ENCODE peak calls at places on chromosomes 7 and 10, in nine cellular contexts. One of them, this sample, is unnamed.

GRCh38 chr7:150362989-150363769 is 5.4 kb upstream of the REPIN1 start:
- DNase-seq in GM12865: no peak
- DNase-seq in KBM-7: no peak
- DNase-seq in GM06990: no peak
- DNase-seq in activated effector memory CD4-positive, alpha-beta T cell treated with anti-CD3 and anti-CD28 coated beads, Interleukin-2, amount 50 U/mL, for 16 hours: no peak
- DNase-seq in CD8-positive, alpha-beta T cell: no peak
- DNase-seq in activated CD4-positive, alpha-beta T cell treated with anti-CD3 and anti-CD28 coated beads, Interleukin-2, amount 10 ng/mL, durations not matched to agents 7 days and 5 days: no peak
- DNase-seq in AG10803: no peak
- DNase-seq in Right ventricle myocardium inferior: no peak
- DNase-seq in this sample: no peak

GRCh38 chr7:57215423-57215822 is 83.2 kb upstream of the ZNF479 start:
- DNase-seq in activated CD4-positive, alpha-beta T cell treated with anti-CD3 and anti-CD28 coated beads, Interleukin-2, amount 10 ng/mL, durations not matched to agents 7 days and 5 days: no peak
- DNase-seq in KBM-7: no peak
- DNase-seq in AG10803: no peak
- DNase-seq in CD8-positive, alpha-beta T cell: no peak
- DNase-seq in Right ventricle myocardium inferior: no peak
- DNase-seq in GM06990: no peak
- DNase-seq in GM12865: no peak
- DNase-seq in activated effector memory CD4-positive, alpha-beta T cell treated with anti-CD3 and anti-CD28 coated beads, Interleukin-2, amount 50 U/mL, for 16 hours: no peak
- DNase-seq in this sample: no peak

GRCh38 chr7:81744389-81744788 is 25.5 kb downstream of the HGF start:
- DNase-seq in activated CD4-positive, alpha-beta T cell treated with anti-CD3 and anti-CD28 coated beads, Interleukin-2, amount 10 ng/mL, durations not matched to agents 7 days and 5 days: no peak
- DNase-seq in CD8-positive, alpha-beta T cell: no peak
- DNase-seq in GM06990: no peak
- DNase-seq in activated effector memory CD4-positive, alpha-beta T cell treated with anti-CD3 and anti-CD28 coated beads, Interleukin-2, amount 50 U/mL, for 16 hours: no peak
- DNase-seq in KBM-7: no peak
- DNase-seq in GM12865: peak; percentile 43
- DNase-seq in Right ventricle myocardium inferior: no peak
- DNase-seq in AG10803: no peak
- DNase-seq in this sample: no peak

GRCh38 chr7:157522189-157522588 is 185.4 kb downstream of the DNAJB6 start:
- DNase-seq in GM06990: no peak
- DNase-seq in KBM-7: no peak
- DNase-seq in CD8-positive, alpha-beta T cell: no peak
- DNase-seq in GM12865: no peak
- DNase-seq in activated CD4-positive, alpha-beta T cell treated with anti-CD3 and anti-CD28 coated beads, Interleukin-2, amount 10 ng/mL, durations not matched to agents 7 days and 5 days: no peak
- DNase-seq in AG10803: no peak
- DNase-seq in activated effector memory CD4-positive, alpha-beta T cell treated with anti-CD3 and anti-CD28 coated beads, Interleukin-2, amount 50 U/mL, for 16 hours: peak; percentile 55
- DNase-seq in Right ventricle myocardium inferior: no peak
- DNase-seq in this sample: no peak

GRCh38 chr7:76302299-76303056 is at the start of gene HSPB1:
- DNase-seq in GM12865: peak; percentile 80
- DNase-seq in CD8-positive, alpha-beta T cell: no peak
- DNase-seq in GM06990: peak; percentile 88
- DNase-seq in AG10803: peak; percentile 90
- DNase-seq in Right ventricle myocardium inferior: peak; percentile 95
- DNase-seq in activated CD4-positive, alpha-beta T cell treated with anti-CD3 and anti-CD28 coated beads, Interleukin-2, amount 10 ng/mL, durations not matched to agents 7 days and 5 days: peak; percentile 44
- DNase-seq in activated effector memory CD4-positive, alpha-beta T cell treated with anti-CD3 and anti-CD28 coated beads, Interleukin-2, amount 50 U/mL, for 16 hours: peak; percentile 91
- DNase-seq in KBM-7: peak; percentile 94
- DNase-seq in this sample: peak; percentile 65

GRCh38 chr7:149762610-149763009 is 10.8 kb downstream of the ZNF467 start:
- DNase-seq in AG10803: no peak
- DNase-seq in activated CD4-positive, alpha-beta T cell treated with anti-CD3 and anti-CD28 coated beads, Interleukin-2, amount 10 ng/mL, durations not matched to agents 7 days and 5 days: no peak
- DNase-seq in KBM-7: no peak
- DNase-seq in activated effector memory CD4-positive, alpha-beta T cell treated with anti-CD3 and anti-CD28 coated beads, Interleukin-2, amount 50 U/mL, for 16 hours: no peak
- DNase-seq in CD8-positive, alpha-beta T cell: no peak
- DNase-seq in Right ventricle myocardium inferior: no peak
- DNase-seq in GM12865: no peak
- DNase-seq in GM06990: no peak
- DNase-seq in this sample: no peak

GRCh38 chr7:41319601-41320000 is 383.3 kb downstream of the INHBA start:
- DNase-seq in GM06990: no peak
- DNase-seq in GM12865: no peak
- DNase-seq in activated effector memory CD4-positive, alpha-beta T cell treated with anti-CD3 and anti-CD28 coated beads, Interleukin-2, amount 50 U/mL, for 16 hours: no peak
- DNase-seq in activated CD4-positive, alpha-beta T cell treated with anti-CD3 and anti-CD28 coated beads, Interleukin-2, amount 10 ng/mL, durations not matched to agents 7 days and 5 days: no peak
- DNase-seq in CD8-positive, alpha-beta T cell: no peak
- DNase-seq in KBM-7: no peak
- DNase-seq in AG10803: peak; percentile 66
- DNase-seq in Right ventricle myocardium inferior: no peak
- DNase-seq in this sample: no peak

GRCh38 chr7:155796381-155797261 is 15.6 kb downstream of the SHH start:
- DNase-seq in KBM-7: peak; percentile 66
- DNase-seq in Right ventricle myocardium inferior: peak; percentile 82
- DNase-seq in activated effector memory CD4-positive, alpha-beta T cell treated with anti-CD3 and anti-CD28 coated beads, Interleukin-2, amount 50 U/mL, for 16 hours: peak; percentile 89
- DNase-seq in CD8-positive, alpha-beta T cell: peak; percentile 41
- DNase-seq in AG10803: no peak
- DNase-seq in activated CD4-positive, alpha-beta T cell treated with anti-CD3 and anti-CD28 coated beads, Interleukin-2, amount 10 ng/mL, durations not matched to agents 7 days and 5 days: peak; percentile 61
- DNase-seq in GM12865: peak; percentile 62
- DNase-seq in GM06990: peak; percentile 58
- DNase-seq in this sample: no peak

GRCh38 chr7:81638216-81638615 is 131.6 kb downstream of the HGF start:
- DNase-seq in activated CD4-positive, alpha-beta T cell treated with anti-CD3 and anti-CD28 coated beads, Interleukin-2, amount 10 ng/mL, durations not matched to agents 7 days and 5 days: no peak
- DNase-seq in activated effector memory CD4-positive, alpha-beta T cell treated with anti-CD3 and anti-CD28 coated beads, Interleukin-2, amount 50 U/mL, for 16 hours: no peak
- DNase-seq in Right ventricle myocardium inferior: no peak
- DNase-seq in CD8-positive, alpha-beta T cell: no peak
- DNase-seq in GM12865: no peak
- DNase-seq in KBM-7: no peak
- DNase-seq in GM06990: no peak
- DNase-seq in AG10803: peak; percentile 77
- DNase-seq in this sample: peak; percentile 93

GRCh38 chr10:113111900-113112853 is 162.1 kb downstream of the TCF7L2 start:
- DNase-seq in activated CD4-positive, alpha-beta T cell treated with anti-CD3 and anti-CD28 coated beads, Interleukin-2, amount 10 ng/mL, durations not matched to agents 7 days and 5 days: no peak
- DNase-seq in Right ventricle myocardium inferior: no peak
- DNase-seq in activated effector memory CD4-positive, alpha-beta T cell treated with anti-CD3 and anti-CD28 coated beads, Interleukin-2, amount 50 U/mL, for 16 hours: no peak
- DNase-seq in GM06990: no peak
- DNase-seq in GM12865: no peak
- DNase-seq in AG10803: peak; percentile 95
- DNase-seq in KBM-7: no peak
- DNase-seq in CD8-positive, alpha-beta T cell: no peak
- DNase-seq in this sample: no peak

GRCh38 chr10:99996934-99997648 is 12.7 kb downstream of the DNMBP start:
- DNase-seq in GM12865: no peak
- DNase-seq in activated effector memory CD4-positive, alpha-beta T cell treated with anti-CD3 and anti-CD28 coated beads, Interleukin-2, amount 50 U/mL, for 16 hours: no peak
- DNase-seq in Right ventricle myocardium inferior: no peak
- DNase-seq in CD8-positive, alpha-beta T cell: no peak
- DNase-seq in GM06990: no peak
- DNase-seq in AG10803: peak; percentile 20
- DNase-seq in activated CD4-positive, alpha-beta T cell treated with anti-CD3 and anti-CD28 coated beads, Interleukin-2, amount 10 ng/mL, durations not matched to agents 7 days and 5 days: no peak
- DNase-seq in KBM-7: no peak
- DNase-seq in this sample: no peak

GRCh38 chr7:151850484-151851159 is 26.3 kb downstream of the PRKAG2 start:
- DNase-seq in GM06990: no peak
- DNase-seq in GM12865: no peak
- DNase-seq in KBM-7: no peak
- DNase-seq in CD8-positive, alpha-beta T cell: no peak
- DNase-seq in Right ventricle myocardium inferior: peak; percentile 64
- DNase-seq in activated CD4-positive, alpha-beta T cell treated with anti-CD3 and anti-CD28 coated beads, Interleukin-2, amount 10 ng/mL, durations not matched to agents 7 days and 5 days: no peak
- DNase-seq in activated effector memory CD4-positive, alpha-beta T cell treated with anti-CD3 and anti-CD28 coated beads, Interleukin-2, amount 50 U/mL, for 16 hours: no peak
- DNase-seq in AG10803: no peak
- DNase-seq in this sample: no peak

GRCh38 chr7:54354436-54354835 is 187.7 kb upstream of the VSTM2A start:
- DNase-seq in GM06990: no peak
- DNase-seq in KBM-7: peak; percentile 1
- DNase-seq in AG10803: no peak
- DNase-seq in Right ventricle myocardium inferior: no peak
- DNase-seq in activated CD4-positive, alpha-beta T cell treated with anti-CD3 and anti-CD28 coated beads, Interleukin-2, amount 10 ng/mL, durations not matched to agents 7 days and 5 days: no peak
- DNase-seq in CD8-positive, alpha-beta T cell: no peak
- DNase-seq in activated effector memory CD4-positive, alpha-beta T cell treated with anti-CD3 and anti-CD28 coated beads, Interleukin-2, amount 50 U/mL, for 16 hours: no peak
- DNase-seq in GM12865: no peak
- DNase-seq in this sample: no peak

GRCh38 chr7:157543276-157543675 is 206.5 kb downstream of the DNAJB6 start:
- DNase-seq in KBM-7: no peak
- DNase-seq in GM12865: no peak
- DNase-seq in Right ventricle myocardium inferior: no peak
- DNase-seq in AG10803: no peak
- DNase-seq in GM06990: no peak
- DNase-seq in activated effector memory CD4-positive, alpha-beta T cell treated with anti-CD3 and anti-CD28 coated beads, Interleukin-2, amount 50 U/mL, for 16 hours: peak; percentile 53
- DNase-seq in CD8-positive, alpha-beta T cell: no peak
- DNase-seq in activated CD4-positive, alpha-beta T cell treated with anti-CD3 and anti-CD28 coated beads, Interleukin-2, amount 10 ng/mL, durations not matched to agents 7 days and 5 days: no peak
- DNase-seq in this sample: no peak